ENCODE peak calls at places on chromosomes 11 and 22, in five cellular contexts. P is GM12878, J is HepG2, K is K562, F is SK-N-SH. Z is an unnamed sample.
A peak's percentile ranks its signal among the peaks of the same experiment; 100 is the strongest.

GRCh38 chr22:21951931-21952465 is 650 bp downstream of the PPM1F start:
- DNase-seq in P (no peak), K (peak; percentile 83), F (peak; percentile 59), J (no peak), Z (peak; percentile 23)

GRCh38 chr11:12196335-12196734 is 85.9 kb downstream of the MICAL2 start:
- DNase-seq in J (no peak), P (no peak), K (no peak), F (no peak), Z (no peak)

GRCh38 chr22:49457146-49457545 is 370.5 kb downstream of the BRD1 start:
- DNase-seq in K (no peak), P (no peak), F (no peak), J (no peak), Z (no peak)

GRCh38 chr11:76680517-76681425 is 10.2 kb upstream of the LRRC32 start:
- DNase-seq in J (peak; percentile 60), F (peak; percentile 91), K (peak; percentile 81), P (no peak), Z (peak; percentile 75)

GRCh38 chr22:17981497-17981896 is 42.9 kb downstream of the MICAL3 start:
- DNase-seq in F (no peak), J (no peak), K (no peak), P (no peak), Z (no peak)

GRCh38 chr11:78420255-78420764 is 2.7 kb upstream of the GAB2 start:
- DNase-seq in K (peak; percentile 76), J (peak; percentile 33), P (no peak), F (peak; percentile 70), Z (peak; percentile 72)

GRCh38 chr22:41248758-41249157 is 8.0 kb upstream of the CHADL start:
- DNase-seq in F (no peak), J (no peak), K (no peak), P (no peak), Z (no peak)

GRCh38 chr11:11993814-11994213 is 14.6 kb downstream of the DKK3 start:
- DNase-seq in F (peak; percentile 70), K (peak; percentile 25), J (no peak), P (no peak), Z (no peak)

GRCh38 chr11:103794262-103794661 is 242.2 kb upstream of the DDI1 start:
- DNase-seq in F (no peak), K (no peak), P (no peak), J (no peak), Z (no peak)

GRCh38 chr11:118437736-118438125 is 1.4 kb downstream of the KMT2A start:
- DNase-seq in J (peak; percentile 51), P (no peak), F (peak; percentile 37), K (peak; percentile 74), Z (no peak)

GRCh38 chr11:528166-528814 is 7.1 kb downstream of the HRAS start:
- DNase-seq in P (no peak), J (no peak), F (no peak), K (no peak), Z (no peak)
- TF ChIP-seq JUND in P (no peak), J (no peak), F (no peak), K (no peak), Z (no peak)

GRCh38 chr11:19978668-19979518 is 181.4 kb downstream of the DBX1 start:
- DNase-seq in F (no peak), K (peak; percentile 74), P (peak; percentile 40), J (peak; percentile 88), Z (peak; percentile 21)
- TF ChIP-seq JUND in F (peak; percentile 63), K (peak; percentile 94), P (no peak), J (peak; percentile 90), Z (no peak)

GRCh38 chr11:60914620-60915249 is 777 bp downstream of the TMEM109 start:
- DNase-seq in K (peak; percentile 35), P (no peak), J (no peak), F (peak; percentile 77), Z (no peak)
- TF ChIP-seq JUND in K (no peak), P (no peak), J (no peak), F (no peak), Z (no peak)

DNA sequence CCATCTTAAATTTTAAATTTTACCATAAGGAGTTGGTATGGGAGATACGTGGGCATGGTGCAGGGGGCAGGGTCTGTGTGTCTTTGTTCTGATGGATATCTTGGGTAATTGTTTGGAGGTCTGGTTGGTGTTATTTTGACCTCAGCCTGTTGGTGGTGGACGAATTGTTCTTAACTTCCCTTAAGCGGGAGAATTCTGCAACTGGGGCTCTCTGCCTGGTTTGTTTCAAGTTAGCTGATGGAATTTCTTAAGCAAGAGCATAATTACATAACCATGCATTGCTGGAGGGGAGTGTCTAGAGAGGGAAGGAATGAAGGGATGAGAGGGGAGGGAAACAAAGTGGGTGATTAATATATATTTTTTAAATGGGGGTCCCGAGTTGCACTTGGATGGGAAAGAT is 908.5 kb upstream of the RAG2 start:
- DNase-seq in F (no peak), J (no peak), P (no peak), K (no peak), Z (no peak)
- TF ChIP-seq JUND in F (no peak), J (no peak), P (no peak), K (no peak), Z (no peak)

DNA sequence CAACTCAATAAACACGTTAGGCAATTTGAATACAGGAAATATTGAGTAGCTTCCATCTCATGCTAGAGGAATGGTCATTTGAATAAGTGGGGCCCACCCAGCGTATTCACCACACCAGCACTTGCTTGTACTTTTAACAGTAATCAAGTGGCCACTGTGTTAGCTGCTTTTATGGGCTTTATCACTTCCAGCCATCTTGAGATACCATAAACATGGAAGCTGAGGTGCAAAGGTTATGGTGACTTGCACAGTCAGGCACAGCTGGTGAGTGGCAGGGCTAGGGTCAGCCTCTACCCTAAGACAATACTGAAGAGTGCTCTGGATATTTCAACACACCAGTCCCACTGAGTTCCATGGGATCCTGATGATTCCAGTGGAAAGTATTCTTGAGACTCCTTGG is 6.7 kb downstream of the JOSD1 start:
- DNase-seq in F (no peak), K (peak; percentile 37), P (no peak), J (peak; percentile 72), Z (no peak)
- TF ChIP-seq JUND in F (no peak), K (no peak), P (no peak), J (no peak), Z (no peak)

DNA sequence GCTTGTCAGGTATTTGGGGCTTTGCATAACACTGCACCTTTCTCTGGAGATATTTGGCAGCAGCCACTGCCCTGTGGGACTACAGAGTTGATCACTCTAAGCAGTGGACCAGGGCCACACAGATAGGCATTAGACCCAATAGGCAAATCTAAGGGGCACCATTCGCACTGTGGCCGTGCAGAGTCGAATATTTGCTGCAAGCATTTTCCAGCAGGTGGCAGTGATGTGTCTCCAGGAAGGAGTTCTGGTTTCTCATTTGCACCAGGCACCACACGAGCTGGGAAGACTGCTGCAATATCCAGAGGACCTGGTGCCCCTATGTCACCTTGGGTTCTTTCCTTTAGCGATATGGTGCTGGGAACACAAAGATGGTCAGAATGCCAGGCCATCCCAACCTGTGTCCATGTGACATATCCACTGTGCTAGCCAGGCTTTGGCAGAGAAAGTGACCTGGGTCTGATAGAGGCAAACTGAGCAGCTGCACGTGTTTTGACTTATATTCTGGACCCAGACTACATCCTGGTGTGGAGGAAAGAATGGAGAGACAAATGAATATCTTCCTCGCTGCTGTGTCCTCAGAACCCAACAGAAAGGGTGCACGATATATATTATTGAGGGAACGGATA is 318.7 kb downstream of the BUD13 start:
- DNase-seq in J (peak; percentile 43), F (peak; percentile 37), P (no peak), K (peak; percentile 55), Z (peak; percentile 44)
- TF ChIP-seq JUND in J (no peak), F (no peak), P (no peak), K (no peak), Z (no peak)

GRCh38 chr11:474914-475506 is 24.9 kb downstream of the PTDSS2 start:
- DNase-seq in K (no peak), P (no peak), F (no peak), J (no peak), Z (no peak)

GRCh38 chr11:477042-477715 is 27.1 kb downstream of the PTDSS2 start:
- DNase-seq in K (no peak), F (peak; percentile 16), P (no peak), J (no peak), Z (no peak)

GRCh38 chr11:473975-474785 is 24.1 kb downstream of the PTDSS2 start:
- DNase-seq in J (no peak), F (no peak), K (no peak), P (no peak), Z (no peak)

GRCh38 chr11:475941-476340 is 25.9 kb downstream of the PTDSS2 start:
- DNase-seq in F (no peak), P (no peak), J (no peak), K (no peak), Z (no peak)

DNA sequence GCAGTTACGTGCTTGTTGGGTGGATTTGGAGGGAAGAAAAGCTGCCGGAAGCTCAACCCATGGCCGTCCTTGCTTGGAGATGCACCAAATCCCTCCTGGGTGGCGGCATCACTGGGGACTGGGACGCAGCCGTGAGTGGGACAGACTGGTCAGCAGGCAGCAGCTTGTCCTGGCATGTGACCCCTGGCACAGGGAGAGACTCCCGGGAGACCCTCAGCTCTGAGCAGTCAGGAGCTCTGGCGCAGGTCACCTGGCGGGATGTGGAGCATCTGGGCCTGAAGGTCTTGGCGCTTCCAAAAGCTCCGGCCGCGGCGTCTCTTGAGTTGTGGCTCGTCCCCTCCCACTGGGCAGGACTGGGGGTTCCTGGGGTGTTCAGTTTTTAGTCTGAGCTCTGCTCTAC is 26.3 kb downstream of the PTDSS2 start:
- DNase-seq in J (no peak), F (no peak), K (no peak), P (no peak), Z (no peak)
- TF ChIP-seq JUND in J (no peak), F (no peak), K (no peak), P (no peak), Z (no peak)

GRCh38 chr11:124376280-124376679 is 8.0 kb downstream of the OR8B2 start:
- DNase-seq in P (no peak), J (no peak), F (no peak), K (peak; percentile 6), Z (no peak)
- TF ChIP-seq JUND in P (no peak), J (no peak), F (no peak), K (no peak), Z (no peak)

Z was measured in T47D.